ENCODE peak calls at places on chromosomes 3 and 15, in seven cellular contexts. F is psoas muscle, G is HFF-Myc, Y is suprapubic skin, P is pancreas, K is SK-N-SH, N is endodermal cell. V is an unnamed sample.

GRCh38 chr3:126999383-126999782 is 16.5 kb downstream of the PLXNA1 start:
- DNase-seq in F (no peak), G (no peak), Y (no peak), P (no peak), K (no peak), N (no peak), V (no peak)

GRCh38 chr3:154584041-154584440 is 154.1 kb upstream of the GPR149 start:
- DNase-seq in F (no peak), G (no peak), Y (no peak), P (no peak), K (no peak), N (peak), V (no peak)

GRCh38 chr3:190385835-190386688 is 1.9 kb upstream of the CLDN16 start:
- DNase-seq in F (no peak), G (peak), Y (no peak), P (no peak), K (no peak), N (no peak), V (no peak)

GRCh38 chr15:58307313-58307961 is 124.4 kb upstream of the LIPC start:
- DNase-seq in F (no peak), G (no peak), Y (no peak), P (no peak), K (peak), N (no peak), V (no peak)

GRCh38 chr3:4060064-4060463 is 243.1 kb upstream of the SETMAR start:
- DNase-seq in F (no peak), G (no peak), Y (no peak), P (no peak), K (no peak), N (no peak), V (no peak)

GRCh38 chr3:12998648-12999047 is 74.6 kb downstream of the IQSEC1 start:
- DNase-seq in F (no peak), G (no peak), Y (peak), P (no peak), K (no peak), N (no peak), V (peak)

GRCh38 chr15:52527898-52528464 is 699 bp downstream of the MYO5A start:
- DNase-seq in F (no peak), G (no peak), Y (no peak), P (no peak), K (peak), N (no peak), V (peak)

GRCh38 chr3:147358144-147358992 is 48.0 kb downstream of the ZIC4 start:
- DNase-seq in F (no peak), G (no peak), Y (no peak), P (no peak), K (no peak), N (no peak), V (no peak)

GRCh38 chr3:127455541-127456450 is 134.7 kb downstream of the TPRA1 start:
- DNase-seq in F (peak), G (peak), Y (peak), P (peak), K (peak), N (peak), V (peak)

GRCh38 chr15:70474367-70474681 is 289.0 kb downstream of the UACA start:
- DNase-seq in F (no peak), G (no peak), Y (no peak), P (no peak), K (no peak), N (no peak), V (no peak)

GRCh38 chr3:165854696-165855095 is 17.5 kb upstream of the BCHE start:
- DNase-seq in F (no peak), G (no peak), Y (no peak), P (no peak), K (peak), N (no peak), V (no peak)

GRCh38 chr3:16415911-16416310 is 97.6 kb downstream of the RFTN1 start:
- DNase-seq in F (no peak), G (no peak), Y (no peak), P (no peak), K (no peak), N (no peak), V (no peak)

GRCh38 chr3:74845086-74845485 is 230.6 kb upstream of the CNTN3 start:
- DNase-seq in F (no peak), G (no peak), Y (no peak), P (no peak), K (no peak), N (no peak), V (no peak)

GRCh38 chr3:87359025-87359424 is 82.6 kb upstream of the POU1F1 start:
- DNase-seq in F (no peak), G (no peak), Y (no peak), P (no peak), K (no peak), N (no peak), V (no peak)

GRCh38 chr3:141797167-141797773 is 34.1 kb downstream of the GRK7 start:
- DNase-seq in F (peak), G (no peak), Y (peak), P (peak), K (no peak), N (peak), V (peak)

GRCh38 chr15:56943398-56943797 is 25.0 kb downstream of the TCF12 start:
- DNase-seq in F (no peak), G (no peak), Y (no peak), P (no peak), K (no peak), N (no peak), V (no peak)

GRCh38 chr3:21919383-21919782 is 168.4 kb upstream of the ZNF385D start:
- DNase-seq in F (no peak), G (no peak), Y (no peak), P (no peak), K (no peak), N (no peak), V (no peak)

GRCh38 chr15:36887214-36888017 is 212.9 kb downstream of the MEIS2 start:
- DNase-seq in F (peak), G (no peak), Y (no peak), P (peak), K (no peak), N (peak), V (no peak)
- H3K4me3 ChIP-seq in F (no peak), G (no peak), Y (peak), P (peak), K (no peak), N (peak), V (no peak)

DNA sequence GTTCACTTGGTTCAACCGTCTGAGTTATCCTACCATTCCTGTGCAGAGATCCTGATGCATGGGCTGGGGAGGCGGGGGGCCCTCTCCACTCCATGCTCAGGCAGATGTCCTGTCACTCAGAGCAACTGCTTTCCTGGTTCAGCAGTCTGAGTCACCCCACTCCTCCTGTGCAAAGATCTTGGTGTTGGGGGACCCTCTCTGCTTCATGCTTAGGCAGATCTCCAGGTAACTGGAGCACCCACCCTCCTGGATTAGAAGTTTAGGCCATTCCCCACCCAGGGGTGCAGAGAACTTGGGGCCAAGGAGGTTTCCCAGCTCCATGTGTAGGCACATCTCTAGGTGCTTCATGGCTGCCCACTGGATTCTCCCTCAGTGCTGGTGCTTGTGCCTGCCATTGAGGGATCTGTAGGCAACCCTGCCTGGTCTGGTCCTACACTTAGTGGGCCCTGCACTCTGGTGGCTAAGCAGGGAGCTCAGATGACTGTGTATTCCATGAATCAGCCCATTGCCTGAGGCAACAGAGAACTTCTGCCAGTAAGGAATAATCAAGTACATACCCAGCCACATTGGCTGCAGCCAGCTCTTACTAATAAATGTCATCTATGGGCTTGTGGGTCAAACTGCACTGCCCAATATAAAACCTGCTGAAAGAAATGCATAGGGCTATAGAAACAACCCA is 465.4 kb upstream of the THBS1 start:
- DNase-seq in F (no peak), G (no peak), Y (no peak), P (no peak), K (no peak), N (no peak), V (no peak)
- TF ChIP-seq CTCF in F (no peak), G (no peak), Y (no peak), P (no peak), K (no peak), N (no peak), V (no peak)

GRCh38 chr15:38260077-38260476 is 7.4 kb downstream of the SPRED1 start:
- DNase-seq in F (no peak), G (no peak), Y (no peak), P (no peak), K (no peak), N (peak), V (no peak)
- H3K4me3 ChIP-seq in F (no peak), G (no peak), Y (no peak), P (no peak), K (no peak), N (peak), V (no peak)

GRCh38 chr3:30154853-30155252 is 451.5 kb upstream of the TGFBR2 start:
- DNase-seq in F (no peak), G (no peak), Y (no peak), P (no peak), K (no peak), N (no peak), V (no peak)
- TF ChIP-seq CTCF in F (no peak), G (no peak), Y (no peak), P (no peak), K (no peak), N (no peak), V (no peak)

GRCh38 chr3:187042062-187042745 is 97.1 kb downstream of the RPL39L start:
- DNase-seq in F (no peak), G (no peak), Y (no peak), P (no peak), K (no peak), N (no peak), V (no peak)

GRCh38 chr3:187041362-187042061 is 97.8 kb downstream of the RPL39L start:
- DNase-seq in F (no peak), G (no peak), Y (no peak), P (no peak), K (no peak), N (no peak), V (no peak)

GRCh38 chr3:187044206-187044605 is 95.1 kb downstream of the RPL39L start:
- DNase-seq in F (no peak), G (no peak), Y (no peak), P (no peak), K (no peak), N (peak), V (no peak)

GRCh38 chr3:187044871-187045552 is 94.3 kb downstream of the RPL39L start:
- DNase-seq in F (no peak), G (no peak), Y (no peak), P (no peak), K (peak), N (peak), V (peak)

GRCh38 chr3:187042874-187043458 is 96.3 kb downstream of the RPL39L start:
- DNase-seq in F (no peak), G (no peak), Y (no peak), P (no peak), K (no peak), N (no peak), V (no peak)
- H3K4me3 ChIP-seq in F (no peak), G (no peak), Y (no peak), P (no peak), K (no peak), N (no peak), V (no peak)

GRCh38 chr15:49621327-49622210 is 721 bp downstream of the DTWD1 start:
- DNase-seq in F (no peak), G (no peak), Y (no peak), P (no peak), K (peak), N (no peak), V (no peak)

GRCh38 chr15:49622561-49622960 is 1.7 kb downstream of the DTWD1 start:
- DNase-seq in F (no peak), G (no peak), Y (no peak), P (no peak), K (peak), N (peak), V (no peak)

GRCh38 chr15:49620658-49621326 is at the start of the genes DTWD1 and FAM227B:
- DNase-seq in F (peak), G (peak), Y (peak), P (peak), K (peak), N (peak), V (peak)

GRCh38 chr15:49619226-49619625 is 1.4 kb downstream of the FAM227B start:
- DNase-seq in F (no peak), G (no peak), Y (no peak), P (no peak), K (no peak), N (no peak), V (no peak)

DNA sequence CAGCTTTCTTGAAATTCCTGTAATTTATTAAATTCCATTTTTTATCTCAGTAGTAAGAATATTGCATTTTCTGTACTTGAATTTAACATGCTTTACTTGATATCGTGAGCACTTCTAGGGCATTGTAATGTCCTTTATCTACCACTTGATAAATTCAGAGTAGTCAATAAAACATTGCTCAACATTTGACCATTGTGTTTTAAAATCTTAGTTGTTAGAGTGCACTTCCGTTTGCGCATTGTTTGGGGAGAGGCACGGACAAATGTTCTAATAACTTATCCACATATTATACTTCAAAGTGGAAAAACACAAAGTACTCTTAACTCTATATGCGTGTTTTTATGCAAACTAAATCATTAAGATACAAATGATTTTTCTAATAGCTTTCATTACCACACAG is 444 bp downstream of the FAM227B start:
- DNase-seq in F (no peak), G (no peak), Y (no peak), P (no peak), K (no peak), N (no peak), V (no peak)
- TF ChIP-seq CTCF in F (peak), G (no peak), Y (no peak), P (no peak), K (no peak), N (no peak), V (peak)

DNA sequence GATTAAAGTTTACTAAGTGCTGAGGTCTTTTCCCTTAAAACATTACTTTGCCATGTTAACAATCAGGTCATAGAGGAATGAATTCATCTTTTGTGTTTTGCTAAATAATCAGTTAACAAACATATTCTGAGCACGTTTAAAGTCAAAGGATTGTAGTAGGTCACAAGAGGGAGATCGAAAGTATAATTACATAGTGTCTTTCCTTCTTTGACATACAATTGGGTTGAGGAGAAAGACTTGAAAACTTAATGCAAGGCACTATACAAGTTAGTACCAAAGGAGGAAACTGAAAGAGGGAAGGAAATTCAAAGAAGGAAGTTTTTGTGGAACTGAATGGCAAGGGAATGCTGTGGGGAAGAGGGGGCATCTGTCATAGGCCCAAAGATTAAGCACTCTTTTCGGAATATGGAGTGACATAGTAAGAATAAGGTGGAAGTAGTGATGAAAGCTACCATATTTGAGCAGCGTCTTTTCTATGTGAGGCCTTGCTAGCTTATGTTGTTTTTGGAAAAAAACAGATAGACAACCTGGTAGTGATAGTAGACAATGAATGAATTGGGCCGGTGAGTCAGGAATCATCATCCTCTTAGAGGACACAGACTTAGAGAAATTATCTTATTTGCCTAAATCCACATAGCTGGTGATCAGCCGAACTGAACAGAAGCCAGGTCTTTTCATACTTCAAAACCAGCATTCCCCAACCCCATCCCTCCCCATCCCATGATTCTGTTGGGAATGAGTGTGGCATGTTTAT is 10.1 kb downstream of the MBNL1 start:
- DNase-seq in F (no peak), G (no peak), Y (no peak), P (no peak), K (no peak), N (no peak), V (no peak)
- H3K4me3 ChIP-seq in F (peak), G (no peak), Y (no peak), P (no peak), K (no peak), N (no peak), V (peak)

DNA sequence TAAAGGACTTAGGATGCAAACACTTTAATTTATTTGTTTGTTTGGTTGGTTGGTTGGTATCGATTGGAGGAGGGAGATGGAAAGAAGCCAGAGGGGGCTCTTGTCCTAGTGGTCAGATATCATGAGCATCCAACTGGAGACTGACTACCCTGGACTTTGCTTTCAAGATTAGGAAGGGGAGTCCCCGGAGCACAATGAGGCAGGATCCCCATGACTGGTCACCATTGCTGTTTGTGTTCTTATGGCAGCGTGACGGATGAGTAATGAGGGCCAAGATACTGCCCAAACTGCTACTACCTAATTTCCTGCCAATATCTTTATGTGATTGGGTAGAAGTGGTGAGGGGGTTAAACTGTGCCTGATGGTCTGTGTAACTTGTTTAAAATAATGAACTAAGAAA is 354.6 kb upstream of the ROPN1 start:
- DNase-seq in F (no peak), G (no peak), Y (no peak), P (no peak), K (no peak), N (peak), V (no peak)
- TF ChIP-seq CTCF in F (no peak), G (no peak), Y (no peak), P (no peak), K (no peak), N (no peak), V (no peak)

GRCh38 chr15:28093761-28094535 is 5.2 kb downstream of the OCA2 start:
- DNase-seq in F (no peak), G (no peak), Y (no peak), P (peak), K (peak), N (peak), V (peak)
- H3K4me3 ChIP-seq in F (peak), G (no peak), Y (peak), P (peak), K (no peak), N (no peak), V (peak)

V was measured in tibial artery.